ENCODE peak calls at places on chromosomes 11 and 22, in four cellular contexts. Y is choroid plexus epithelial cell, R is LHCN-M2, Z is hippocampal formation. X is an unnamed sample.

GRCh38 chr22:41009222-41009948 is 58.2 kb downstream of the RBX1 start:
- DNase-seq in Y (peak), R (peak), Z (no peak), X (no peak)

GRCh38 chr22:19843107-19843856 is 11.4 kb downstream of the GNB1L start:
- DNase-seq in Y (no peak), R (no peak), Z (no peak), X (no peak)

GRCh38 chr11:79274636-79275315 is 166.1 kb downstream of the TENM4 start:
- DNase-seq in Y (peak), R (no peak), Z (no peak), X (peak)

GRCh38 chr11:78548911-78549572 is 25.6 kb downstream of the NARS2 start:
- DNase-seq in Y (no peak), R (no peak), Z (no peak), X (no peak)

GRCh38 chr22:23073506-23074229 is 3.3 kb downstream of the GNAZ start:
- DNase-seq in Y (no peak), R (no peak), Z (no peak), X (no peak)

GRCh38 chr11:94705419-94705818 is 62.7 kb upstream of the AMOTL1 start:
- DNase-seq in Y (no peak), R (no peak), Z (no peak), X (no peak)

GRCh38 chr11:130156108-130157022 is 3.2 kb upstream of the ST14 start:
- DNase-seq in Y (peak), R (peak), Z (no peak), X (no peak)

GRCh38 chr22:47678667-47679287 is 916.3 kb downstream of the TBC1D22A start:
- DNase-seq in Y (no peak), R (no peak), Z (no peak), X (no peak)

GRCh38 chr22:19855504-19856409 is 1.1 kb upstream of the GNB1L start:
- DNase-seq in Y (peak), R (peak), Z (no peak), X (no peak)

GRCh38 chr22:18999416-18999815 is 63.3 kb upstream of the PRODH start:
- DNase-seq in Y (no peak), R (no peak), Z (no peak), X (no peak)

GRCh38 chr11:72528121-72528520 is 93.8 kb upstream of the CLPB start:
- DNase-seq in Y (no peak), R (no peak), Z (no peak), X (no peak)

GRCh38 chr22:21939392-21940319 is 13.0 kb downstream of the PPM1F start:
- DNase-seq in Y (no peak), R (no peak), Z (no peak), X (no peak)

GRCh38 chr11:33980896-33981295 is 70.6 kb upstream of the CAPRIN1 start:
- DNase-seq in Y (no peak), R (no peak), Z (no peak), X (no peak)

GRCh38 chr11:13440100-13440855 is 22.7 kb downstream of the BTBD10 start:
- DNase-seq in Y (peak), R (peak), Z (peak), X (peak)

GRCh38 chr11:29432719-29433325 is 584.0 kb downstream of the KCNA4 start:
- DNase-seq in Y (peak), R (peak), Z (peak), X (no peak)

GRCh38 chr11:123190504-123190903 is 4.5 kb downstream of the CLMP start:
- DNase-seq in Y (no peak), R (no peak), Z (no peak), X (no peak)

GRCh38 chr11:69123593-69124545 is 31.9 kb upstream of the SMIM38 start:
- DNase-seq in Y (no peak), R (no peak), Z (no peak), X (no peak)

GRCh38 chr22:19385221-19385906 is 46.2 kb downstream of the HIRA start:
- DNase-seq in Y (no peak), R (no peak), Z (no peak), X (no peak)

GRCh38 chr11:14657841-14658240 is 14.2 kb downstream of the PDE3B start:
- DNase-seq in Y (no peak), R (no peak), Z (no peak), X (no peak)

GRCh38 chr11:11148104-11148509 is 204.9 kb downstream of the CSNK2A3 start:
- DNase-seq in Y (peak), R (peak), Z (peak), X (peak)

GRCh38 chr22:47691152-47691895 is 928.9 kb downstream of the TBC1D22A start:
- DNase-seq in Y (no peak), R (no peak), Z (no peak), X (no peak)

GRCh38 chr11:73982595-73982989 is at the start of gene UCP2:
- DNase-seq in Y (peak), R (peak), Z (peak), X (peak)

GRCh38 chr22:23278883-23279675 is 98.8 kb downstream of the BCR start:
- DNase-seq in Y (no peak), R (no peak), Z (no peak), X (no peak)

GRCh38 chr11:7278314-7278917 is 26.7 kb downstream of the SYT9 start:
- DNase-seq in Y (peak), R (peak), Z (peak), X (no peak)

GRCh38 chr22:43983808-43984207 is 28.6 kb downstream of the SAMM50 start:
- DNase-seq in Y (no peak), R (no peak), Z (no peak), X (no peak)

GRCh38 chr11:134802116-134802515 is 390.1 kb upstream of the B3GAT1 start:
- DNase-seq in Y (no peak), R (no peak), Z (no peak), X (no peak)

GRCh38 chr11:83367745-83368144 is 81.6 kb upstream of the CCDC90B start:
- DNase-seq in Y (no peak), R (no peak), Z (no peak), X (no peak)

GRCh38 chr11:64854534-64855502 is 10.4 kb upstream of the CDC42BPG start:
- DNase-seq in Y (peak), R (peak), Z (no peak), X (peak)

GRCh38 chr11:95923730-95924413 is at the start of gene MTMR2:
- DNase-seq in Y (peak), R (peak), Z (peak), X (no peak)

GRCh38 chr11:75793966-75794365 is 21.0 kb upstream of the UVRAG start:
- DNase-seq in Y (no peak), R (no peak), Z (no peak), X (no peak)

X was measured in retinal pigment epithelial cell.